ENCODE peak calls at places on chromosomes 11 and 22, in seven cellular contexts. L, C, O, V, I, K and E are unnamed samples.

GRCh38 chr11:134432776-134433175 is 20.7 kb upstream of the B3GAT1 start:
- DNase-seq in C (no peak), K (no peak), V (no peak), O (no peak), L (no peak), I (no peak), E (no peak)

GRCh38 chr11:119764108-119764874 is 35.3 kb upstream of the NECTIN1 start:
- DNase-seq in K (peak), V (peak), L (no peak), C (no peak), I (peak), O (no peak), E (no peak)

GRCh38 chr22:45843030-45843429 is 133.9 kb downstream of the WNT7B start:
- DNase-seq in K (no peak), I (no peak), O (no peak), V (no peak), L (no peak), C (no peak), E (no peak)

GRCh38 chr11:8608646-8609045 is 14.6 kb upstream of the STK33 start:
- DNase-seq in O (no peak), C (peak), K (no peak), I (no peak), V (no peak), L (no peak), E (no peak)

GRCh38 chr11:11672101-11672500 is 50.3 kb upstream of the GALNT18 start:
- DNase-seq in K (no peak), O (no peak), I (no peak), C (no peak), L (no peak), V (peak), E (no peak)

GRCh38 chr22:23313791-23314567 is 133.7 kb downstream of the BCR start:
- DNase-seq in K (no peak), I (no peak), O (no peak), V (no peak), L (no peak), C (no peak), E (no peak)

GRCh38 chr22:43451651-43452050 is 39.8 kb downstream of the MPPED1 start:
- DNase-seq in C (no peak), I (no peak), K (no peak), O (no peak), L (no peak), V (no peak), E (no peak)

GRCh38 chr11:117506856-117507425 is 179.3 kb downstream of the CEP164 start:
- DNase-seq in V (no peak), L (no peak), K (no peak), O (no peak), C (no peak), I (no peak), E (no peak)

GRCh38 chr11:86488553-86488952 is 113.9 kb downstream of the CCDC81 start:
- DNase-seq in I (no peak), V (no peak), L (no peak), K (no peak), O (no peak), C (no peak), E (no peak)

GRCh38 chr11:86489442-86489841 is 114.8 kb downstream of the CCDC81 start:
- DNase-seq in L (no peak), K (no peak), I (no peak), O (no peak), C (no peak), V (no peak), E (no peak)

GRCh38 chr11:86484795-86485166 is 110.1 kb downstream of the CCDC81 start:
- DNase-seq in L (no peak), I (no peak), O (no peak), V (no peak), C (no peak), K (peak), E (no peak)

GRCh38 chr11:86486261-86487030 is 111.8 kb downstream of the CCDC81 start:
- DNase-seq in C (no peak), K (peak), I (no peak), O (no peak), L (no peak), V (no peak), E (no peak)

GRCh38 chr11:86487670-86488069 is 113.0 kb downstream of the CCDC81 start:
- DNase-seq in C (no peak), K (no peak), O (no peak), L (no peak), V (no peak), I (no peak), E (no peak)
- TF ChIP-seq CTCF in C (no peak), K (no peak), O (no peak), L (no peak), V (peak), I (no peak), E (no peak)

GRCh38 chr22:36923458-36923784 is 10.0 kb downstream of the CSF2RB start:
- DNase-seq in O (no peak), K (no peak), I (no peak), C (no peak), L (no peak), V (no peak), E (no peak)

GRCh38 chr22:36921309-36922096 is 8.1 kb downstream of the CSF2RB start:
- DNase-seq in I (no peak), L (peak), K (no peak), V (no peak), C (no peak), O (no peak), E (no peak)

GRCh38 chr22:36922752-36923457 is 9.5 kb downstream of the CSF2RB start:
- DNase-seq in C (no peak), O (no peak), K (no peak), L (peak), V (no peak), I (no peak), E (no peak)

GRCh38 chr22:36924151-36924698 is 10.8 kb downstream of the CSF2RB start:
- DNase-seq in O (no peak), I (no peak), V (no peak), C (no peak), L (peak), K (no peak), E (no peak)

DNA sequence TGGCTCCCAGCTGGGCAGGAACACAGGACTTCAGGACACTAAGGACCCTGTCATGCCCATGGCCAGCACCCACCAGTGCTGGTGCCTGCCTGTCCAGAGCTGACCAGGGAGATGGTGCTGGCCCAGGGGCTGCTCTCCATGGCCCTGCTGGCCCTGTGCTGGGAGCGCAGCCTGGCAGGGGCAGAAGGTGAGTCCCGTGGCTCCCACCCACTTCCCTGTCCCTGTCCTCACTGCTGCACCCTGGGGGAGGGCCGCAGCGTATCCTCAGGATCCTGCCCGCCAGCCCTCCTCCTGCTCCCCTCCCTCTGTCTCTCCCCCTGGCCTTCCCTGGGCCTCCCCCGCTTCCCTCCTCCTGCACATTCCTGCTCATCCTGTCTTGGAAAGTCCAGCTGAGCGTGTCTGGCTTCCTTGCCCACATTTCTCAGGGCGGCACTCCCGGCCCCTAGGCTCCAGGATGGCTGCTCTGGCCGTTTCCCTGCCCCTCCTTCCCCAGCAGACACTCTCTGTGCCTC is 8.7 kb downstream of the CSF2RB start:
- DNase-seq in V (peak), L (peak), O (no peak), I (no peak), K (no peak), C (peak), E (peak)
- TF ChIP-seq CTCF in V (peak), L (no peak), O (no peak), I (no peak), K (no peak), C (no peak), E (no peak)

GRCh38 chr11:19111809-19112208 is 5.2 kb upstream of the ZDHHC13 start:
- DNase-seq in C (no peak), L (no peak), V (no peak), K (no peak), O (no peak), I (no peak), E (no peak)

GRCh38 chr11:19117760-19118097 is 761 bp downstream of the ZDHHC13 start:
- DNase-seq in O (no peak), K (peak), I (no peak), L (no peak), C (no peak), V (no peak), E (no peak)

GRCh38 chr11:19121646-19122045 is 4.7 kb downstream of the ZDHHC13 start:
- DNase-seq in V (no peak), O (no peak), I (no peak), C (peak), K (peak), L (no peak), E (no peak)

GRCh38 chr11:19116315-19116970 is 525 bp upstream of the ZDHHC13 start:
- DNase-seq in O (no peak), C (no peak), L (no peak), V (peak), K (no peak), I (no peak), E (no peak)

DNA sequence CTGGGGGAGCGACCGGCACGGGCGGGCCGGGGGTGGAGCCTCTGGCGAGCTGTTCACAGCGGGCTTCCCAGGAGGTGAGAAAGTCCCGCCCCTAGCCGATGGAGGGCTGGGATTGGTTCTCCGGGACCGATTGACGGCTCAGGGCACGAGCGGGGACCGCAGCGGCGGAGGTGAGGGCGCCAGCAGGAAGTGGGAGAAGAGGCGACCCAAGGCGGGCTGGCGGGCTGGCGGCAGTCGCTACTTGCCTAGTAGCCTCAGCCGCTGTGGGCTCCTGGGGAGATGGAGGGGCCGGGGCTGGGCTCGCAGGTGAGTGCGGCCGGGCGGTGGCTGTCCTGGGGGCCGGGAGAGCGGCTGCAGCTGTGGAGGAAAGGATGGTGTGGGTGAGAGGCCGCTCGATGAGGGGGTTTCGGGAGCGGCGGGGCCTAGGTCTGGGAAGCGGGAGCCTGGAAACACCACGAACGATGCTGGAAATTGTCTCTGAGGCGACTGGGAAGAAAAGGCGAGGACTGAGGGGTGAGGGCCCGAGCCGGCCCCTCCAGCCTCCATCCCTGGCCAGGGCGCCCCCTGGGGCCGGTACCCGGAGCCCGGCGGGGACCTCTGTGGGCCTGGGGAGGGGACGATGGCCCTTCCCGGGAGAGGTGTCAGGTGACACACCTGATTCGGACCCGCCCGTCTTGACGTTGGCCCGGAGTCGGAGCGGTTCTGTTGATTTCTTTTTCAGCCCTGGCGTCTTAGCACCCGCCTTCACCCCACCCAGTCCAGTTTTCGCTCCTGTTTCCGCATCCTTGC is at the start of gene ZDHHC13:
- DNase-seq in O (peak), C (peak), I (peak), L (peak), V (peak), K (peak), E (peak)
- TF ChIP-seq CTCF in O (no peak), C (peak), I (no peak), L (no peak), V (peak), K (peak), E (peak)

GRCh38 chr11:108135845-108136599 is 14.7 kb downstream of the ACAT1 start:
- DNase-seq in O (no peak), K (peak), L (no peak), C (peak), I (no peak), V (no peak), E (no peak)
- TF ChIP-seq CTCF in O (no peak), K (peak), L (no peak), C (peak), I (no peak), V (peak), E (no peak)

DNA sequence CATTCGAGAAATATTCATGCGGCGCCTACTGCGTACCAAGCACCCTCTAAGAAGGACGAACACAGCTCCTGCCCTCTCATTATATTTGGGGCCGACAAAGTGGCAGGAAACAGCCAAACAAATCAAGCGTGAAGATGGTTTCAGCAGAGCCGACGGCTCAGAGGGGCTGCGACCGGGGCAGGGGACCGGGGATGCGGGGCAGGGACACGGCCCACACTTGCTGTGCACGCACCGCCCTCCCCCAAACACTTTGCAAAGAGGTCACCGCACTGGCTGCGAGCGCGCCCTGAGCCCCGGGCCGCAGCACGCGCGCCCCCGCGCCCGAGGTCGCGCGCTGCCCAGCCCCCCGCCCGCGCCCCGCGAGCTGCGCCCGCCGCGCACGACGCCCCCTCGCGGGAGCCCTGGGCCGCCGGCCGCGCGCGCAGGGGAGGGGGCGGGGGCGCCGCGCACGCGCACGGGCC is 255 bp upstream of the SYNGR1 start:
- DNase-seq in I (peak), O (no peak), C (no peak), K (no peak), V (peak), L (no peak), E (peak)
- TF ChIP-seq CTCF in I (peak), O (no peak), C (no peak), K (no peak), V (peak), L (no peak), E (no peak)

GRCh38 chr11:19344661-19345518 is 104.1 kb upstream of the E2F8 start:
- DNase-seq in O (no peak), C (peak), V (peak), L (no peak), K (peak), I (peak), E (peak)

GRCh38 chr11:19345519-19345847 is 104.7 kb upstream of the E2F8 start:
- DNase-seq in L (no peak), V (peak), O (no peak), K (no peak), I (no peak), C (no peak), E (peak)

GRCh38 chr11:19349340-19350025 is 108.7 kb upstream of the E2F8 start:
- DNase-seq in I (no peak), C (no peak), K (no peak), O (no peak), L (no peak), V (no peak), E (no peak)

GRCh38 chr11:19347911-19348310 is 107.2 kb upstream of the E2F8 start:
- DNase-seq in O (no peak), L (no peak), I (no peak), C (no peak), V (no peak), K (no peak), E (no peak)

DNA sequence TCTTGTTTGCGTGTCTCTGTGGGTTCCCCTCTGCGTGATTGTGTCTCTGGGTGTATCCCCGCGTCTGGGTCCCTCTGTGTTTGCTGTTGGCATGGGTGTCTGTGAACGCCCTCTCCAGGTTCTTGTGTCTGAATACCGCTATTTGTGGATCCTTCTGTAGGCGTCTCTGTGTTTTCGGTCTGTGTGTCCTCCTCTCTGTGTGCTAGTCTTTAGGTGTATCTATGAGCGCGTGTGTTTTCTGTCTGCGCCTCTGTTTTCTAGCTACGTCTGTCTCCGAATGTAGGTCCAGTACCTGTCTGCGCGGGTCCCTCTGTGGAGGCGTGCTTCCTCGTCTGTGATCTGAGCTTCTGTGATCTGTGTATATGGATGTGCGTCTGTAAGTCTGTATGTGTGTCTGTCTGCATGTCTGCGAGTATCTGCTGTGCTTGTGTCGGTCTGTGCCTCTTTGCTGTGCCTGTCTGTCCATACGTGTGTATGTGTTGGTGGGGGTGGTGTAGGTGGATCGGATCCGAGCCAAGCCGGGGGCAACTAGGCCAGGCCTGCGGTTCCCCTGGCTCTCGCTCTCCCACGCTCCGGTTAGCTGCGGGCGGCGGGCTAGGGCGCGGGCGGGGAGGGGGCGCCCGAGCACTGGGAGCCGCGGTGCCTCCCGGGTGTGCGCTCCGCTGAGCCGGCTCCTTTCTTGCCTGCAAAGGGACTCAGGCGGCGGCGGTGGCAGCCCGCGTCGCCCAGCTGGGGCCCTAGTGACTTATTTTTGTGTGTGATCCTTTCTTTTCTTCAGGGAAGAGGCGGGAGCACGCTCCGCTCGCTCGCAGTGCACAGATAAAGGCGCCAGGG is 105.3 kb upstream of the E2F8 start:
- DNase-seq in I (peak), O (no peak), L (no peak), V (peak), K (no peak), C (no peak), E (peak)
- TF ChIP-seq CTCF in I (no peak), O (peak), L (no peak), V (peak), K (no peak), C (no peak), E (no peak)

GRCh38 chr11:128692750-128693578 is 908 bp upstream of the FLI1 start:
- DNase-seq in V (peak), I (no peak), L (no peak), O (no peak), C (peak), K (peak), E (peak)
- TF ChIP-seq CTCF in V (no peak), I (no peak), L (no peak), O (no peak), C (no peak), K (no peak), E (no peak)